ENCODE peak calls at places on chromosomes 4 and X, in ten cellular contexts. U is A549, Z is right lobe of liver, N is stomach, R is H1, I is endothelial cell of umbilical vein, H is uterus, E is HCT116, A is Peyer's patch, G is spleen. S is an unnamed sample.

GRCh38 chr4:53800741-53801140 is 209.5 kb upstream of the LNX1 start:
- DNase-seq in U (no peak), Z (no peak), N (no peak), R (no peak), I (no peak), H (no peak), E (no peak), A (no peak), G (no peak), S (no peak)

GRCh38 chr4:15109583-15109982 is 107.3 kb downstream of the CPEB2 start:
- DNase-seq in U (no peak), Z (no peak), N (no peak), R (no peak), I (no peak), H (no peak), E (no peak), A (no peak), G (no peak), S (no peak)

GRCh38 chr4:44448548-44449443 is at the start of gene KCTD8:
- DNase-seq in U (peak), Z (peak), N (peak), R (peak), I (peak), H (peak), E (no peak), A (peak), G (peak), S (peak)

GRCh38 chr4:2871466-2871865 is 27.8 kb downstream of the ADD1 start:
- DNase-seq in U (no peak), Z (no peak), N (no peak), R (no peak), I (no peak), H (no peak), E (no peak), A (no peak), G (no peak), S (no peak)

GRCh38 chr4:92381640-92382039 is 77.9 kb downstream of the GRID2 start:
- DNase-seq in U (no peak), Z (no peak), N (no peak), R (no peak), I (no peak), H (no peak), E (no peak), A (no peak), G (no peak), S (no peak)

GRCh38 chrX:54551801-54552200 is 21.8 kb downstream of the GNL3L start:
- DNase-seq in U (no peak), Z (no peak), N (no peak), R (no peak), I (no peak), H (no peak), E (no peak), A (peak), G (no peak), S (no peak)

GRCh38 chr4:107760281-107760947 is 40.4 kb upstream of the PAPSS1 start:
- DNase-seq in U (peak), Z (peak), N (peak), R (no peak), I (peak), H (no peak), E (no peak), A (peak), G (no peak), S (no peak)

GRCh38 chr4:93776386-93777080 is 52.0 kb upstream of the ATOH1 start:
- DNase-seq in U (peak), Z (no peak), N (no peak), R (no peak), I (peak), H (no peak), E (no peak), A (no peak), G (no peak), S (no peak)

GRCh38 chr4:112765317-112765989 is 128.5 kb downstream of the LARP7 start:
- DNase-seq in U (peak), Z (no peak), N (no peak), R (no peak), I (peak), H (no peak), E (peak), A (no peak), G (no peak), S (no peak)

GRCh38 chr4:996030-996993 is 3.1 kb upstream of the SLC26A1 start:
- DNase-seq in U (no peak), Z (no peak), N (no peak), R (no peak), I (no peak), H (no peak), E (no peak), A (no peak), G (no peak), S (no peak)

GRCh38 chr4:61200991-61201526 is 933 bp downstream of the ADGRL3 start:
- DNase-seq in U (no peak), Z (no peak), N (no peak), R (peak), I (no peak), H (no peak), E (no peak), A (peak), G (no peak), S (peak)

GRCh38 chr4:176498857-176499256 is 179.1 kb downstream of the SPCS3 start:
- DNase-seq in U (peak), Z (no peak), N (no peak), R (no peak), I (peak), H (no peak), E (no peak), A (no peak), G (no peak), S (no peak)

DNA sequence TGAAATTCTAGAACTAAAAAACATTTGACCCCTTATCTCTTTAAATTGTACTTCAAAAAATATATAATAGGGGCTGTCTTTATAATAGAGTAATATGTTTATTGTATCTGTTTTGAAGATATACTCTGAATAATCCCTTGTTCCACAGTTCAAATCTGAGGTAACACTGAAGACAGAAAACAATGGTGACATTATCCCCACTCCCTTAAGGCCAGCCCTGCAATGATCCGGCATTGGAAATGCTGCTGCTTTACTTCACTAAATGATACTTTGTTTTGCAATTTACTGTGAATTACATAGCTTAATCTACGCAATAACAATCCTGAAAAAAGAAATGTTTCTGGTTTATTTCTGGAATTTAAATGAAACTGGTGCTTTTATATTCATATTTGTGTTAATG is 34.4 kb upstream of the ZFP42 start:
- DNase-seq in U (no peak), Z (no peak), N (no peak), R (no peak), I (no peak), H (no peak), E (no peak), A (no peak), G (no peak), S (no peak)
- TF ChIP-seq POLR2A in U (no peak), Z (no peak), N (no peak), R (no peak), I (no peak), H (no peak), E (no peak), A (no peak), G (no peak), S (no peak)

GRCh38 chr4:184348311-184349233 is 125.8 kb downstream of the IRF2 start:
- DNase-seq in U (peak), Z (peak), N (peak), R (no peak), I (no peak), H (peak), E (no peak), A (peak), G (no peak), S (no peak)
- TF ChIP-seq POLR2A in U (no peak), Z (peak), N (no peak), R (no peak), I (no peak), H (no peak), E (no peak), A (peak), G (no peak), S (peak)

DNA sequence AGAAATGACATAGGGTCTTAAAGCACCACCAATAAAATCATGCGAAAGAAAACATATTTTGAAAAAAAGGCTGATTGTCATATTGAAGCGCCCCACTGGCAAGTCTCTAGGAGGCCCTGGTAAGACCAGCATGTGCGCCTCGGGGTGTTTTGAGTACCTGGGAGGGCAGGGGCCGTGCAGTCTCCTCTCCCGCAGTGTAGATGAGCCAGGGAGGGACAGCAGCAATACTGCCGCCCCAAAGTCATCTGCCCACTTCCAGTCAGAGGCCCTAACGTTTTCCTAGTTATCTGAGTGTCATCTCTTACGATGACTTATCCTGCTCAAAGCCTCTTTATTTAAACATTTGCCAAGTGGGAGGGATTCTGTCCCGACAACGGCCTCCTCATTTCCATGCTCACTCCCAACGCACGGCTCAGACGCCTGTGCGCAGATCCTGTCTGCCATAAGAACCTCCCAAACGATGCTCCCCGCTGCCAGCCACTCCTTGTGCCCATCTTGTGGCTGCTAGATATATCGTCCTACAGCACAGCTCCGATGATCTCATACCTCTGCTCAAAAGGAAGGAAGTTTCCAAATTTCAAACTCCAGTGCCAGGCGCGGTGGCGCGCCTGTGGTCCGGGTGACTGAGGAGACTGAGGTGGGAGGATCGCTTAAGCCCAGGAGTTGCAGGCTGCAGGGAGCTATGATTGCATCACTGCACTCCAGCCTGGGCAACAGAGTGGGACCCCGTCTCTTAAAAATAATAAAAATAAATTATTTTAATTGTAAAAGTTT is 17.2 kb upstream of the SCRG1 start:
- DNase-seq in U (no peak), Z (peak), N (peak), R (no peak), I (no peak), H (peak), E (no peak), A (peak), G (peak), S (peak)
- TF ChIP-seq POLR2A in U (no peak), Z (peak), N (no peak), R (no peak), I (no peak), H (no peak), E (no peak), A (no peak), G (no peak), S (no peak)

DNA sequence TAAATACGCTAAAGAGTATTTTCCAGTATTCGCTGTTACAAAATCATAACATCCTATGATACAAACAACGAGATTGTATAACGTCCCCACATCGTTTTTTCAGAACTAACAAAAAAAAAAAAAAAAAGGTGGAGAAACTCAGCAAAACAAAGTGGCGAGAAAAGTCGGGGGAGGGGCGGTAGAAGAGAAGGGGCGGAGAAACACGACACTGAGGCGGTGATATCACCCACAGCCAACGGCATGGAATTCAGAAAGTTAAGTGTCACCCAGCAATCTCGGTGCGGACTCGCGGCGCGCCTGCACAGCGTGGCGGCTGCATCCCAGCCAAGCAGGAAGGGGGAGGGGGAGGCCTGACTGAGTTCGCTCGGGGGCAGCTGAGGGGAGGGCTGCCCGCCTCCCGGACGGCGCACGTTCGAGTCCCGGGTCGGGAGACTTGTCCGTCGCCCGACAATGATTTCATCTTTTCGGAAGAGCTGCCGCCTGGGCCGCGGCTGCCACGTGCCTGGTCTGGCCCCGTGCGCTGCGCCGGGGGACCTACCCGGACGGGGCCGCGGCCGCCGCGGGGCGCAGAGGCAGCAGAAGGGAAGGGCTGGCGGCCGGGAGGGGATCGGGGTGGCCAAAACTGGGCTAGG is 830 bp downstream of the SETD7 start:
- DNase-seq in U (peak), Z (peak), N (peak), R (peak), I (peak), H (peak), E (peak), A (peak), G (peak), S (peak)
- TF ChIP-seq POLR2A in U (peak), Z (peak), N (no peak), R (no peak), I (peak), H (peak), E (peak), A (peak), G (peak), S (no peak)

S was measured in heart left ventricle.